ENCODE peak calls at places on chromosomes 6 and 20, in four cellular contexts. One of them, this sample, is unnamed.

GRCh38 chr6:92297101-92297500 is 1122.3 kb downstream of the EPHA7 start:
- DNase-seq in SK-N-SH: no peak
- DNase-seq in A549: no peak
- DNase-seq in H1: no peak
- DNase-seq in this sample: no peak

GRCh38 chr6:47405273-47405672 is 72.3 kb upstream of the CD2AP start:
- DNase-seq in SK-N-SH: no peak
- DNase-seq in H1: no peak
- DNase-seq in A549: no peak
- DNase-seq in this sample: peak; percentile 90

GRCh38 chr6:101747160-101747559 is 353.7 kb downstream of the GRIK2 start:
- DNase-seq in H1: no peak
- DNase-seq in A549: no peak
- DNase-seq in SK-N-SH: no peak
- DNase-seq in this sample: no peak

GRCh38 chr6:106156413-106156812 is 70.3 kb downstream of the PRDM1 start:
- DNase-seq in A549: no peak
- DNase-seq in SK-N-SH: no peak
- DNase-seq in H1: no peak
- DNase-seq in this sample: no peak

GRCh38 chr6:107811591-107812218 is 12.4 kb downstream of the SCML4 start:
- DNase-seq in H1: no peak
- DNase-seq in A549: peak; percentile 8
- DNase-seq in SK-N-SH: no peak
- DNase-seq in this sample: no peak

GRCh38 chr6:170037541-170038250 is 253.2 kb downstream of the DLL1 start:
- DNase-seq in H1: no peak
- DNase-seq in A549: no peak
- DNase-seq in SK-N-SH: no peak
- DNase-seq in this sample: peak; percentile 37

GRCh38 chr6:84908304-84908904 is 144.0 kb upstream of the TBX18 start:
- DNase-seq in A549: no peak
- DNase-seq in SK-N-SH: no peak
- DNase-seq in H1: no peak
- DNase-seq in this sample: no peak

GRCh38 chr20:43863821-43864544 is 50.7 kb upstream of the TOX2 start:
- DNase-seq in SK-N-SH: no peak
- DNase-seq in A549: no peak
- DNase-seq in H1: no peak
- DNase-seq in this sample: no peak

GRCh38 chr20:33554914-33555420 is 65.1 kb downstream of the CBFA2T2 start:
- DNase-seq in H1: no peak
- DNase-seq in A549: peak; percentile 78
- DNase-seq in SK-N-SH: no peak
- DNase-seq in this sample: no peak

GRCh38 chr20:41177636-41178035 is 40.3 kb downstream of the PLCG1 start:
- DNase-seq in A549: peak; percentile 21
- DNase-seq in SK-N-SH: no peak
- DNase-seq in H1: peak; percentile 40
- DNase-seq in this sample: peak; percentile 20

GRCh38 chr6:39777661-39778060 is 14.5 kb upstream of the DAAM2 start:
- DNase-seq in A549: no peak
- DNase-seq in H1: no peak
- DNase-seq in SK-N-SH: no peak
- DNase-seq in this sample: no peak

GRCh38 chr20:34415079-34415478 is 52.0 kb downstream of the ITCH start:
- DNase-seq in A549: no peak
- DNase-seq in SK-N-SH: no peak
- DNase-seq in H1: no peak
- DNase-seq in this sample: peak; percentile 20

GRCh38 chr6:146709036-146709622 is 110.4 kb downstream of the ADGB start:
- DNase-seq in SK-N-SH: no peak
- DNase-seq in A549: no peak
- DNase-seq in H1: no peak
- DNase-seq in this sample: no peak

GRCh38 chr20:63662813-63663189 is 4.7 kb downstream of the RTEL1 start:
- DNase-seq in SK-N-SH: no peak
- DNase-seq in H1: no peak
- DNase-seq in A549: no peak
- DNase-seq in this sample: no peak

DNA sequence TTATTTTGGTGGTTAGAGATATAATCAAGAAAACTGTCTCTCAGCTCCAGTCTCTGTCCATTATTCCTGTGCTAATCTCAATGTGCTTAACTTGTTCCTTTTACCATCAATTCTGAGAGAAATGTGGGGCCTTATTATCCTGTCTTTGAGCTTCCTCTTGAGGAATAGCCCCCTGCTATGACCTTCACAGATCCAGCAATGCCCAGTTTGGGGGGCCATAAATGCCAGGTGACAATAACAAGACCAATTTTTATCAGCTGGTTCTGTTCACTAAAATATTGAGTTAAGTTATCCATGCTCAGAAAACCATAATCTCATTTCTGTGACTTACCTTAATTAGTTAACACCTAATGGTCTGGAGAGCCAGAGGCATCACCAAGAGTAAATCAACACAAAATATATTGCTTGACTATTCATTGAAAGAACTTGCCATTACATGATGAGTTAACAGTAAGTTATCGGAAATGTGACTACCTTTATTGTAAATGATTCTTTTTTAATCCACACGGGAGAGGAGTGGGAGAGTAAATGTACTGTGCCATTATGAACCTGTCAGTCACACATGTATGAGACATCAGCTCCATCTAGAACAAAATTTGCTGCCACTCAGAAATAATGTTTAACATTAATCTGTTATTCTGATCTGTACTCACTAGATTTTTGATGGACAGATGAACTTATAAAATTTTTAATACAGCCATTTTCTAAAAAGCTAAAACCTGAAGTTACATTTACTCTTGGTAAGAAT is 149.7 kb downstream of the ID4 start:
- DNase-seq in A549: no peak
- DNase-seq in SK-N-SH: no peak
- DNase-seq in H1: no peak
- DNase-seq in this sample: no peak
- TF ChIP-seq EP300 in A549: no peak
- TF ChIP-seq EP300 in SK-N-SH: no peak
- TF ChIP-seq EP300 in H1: no peak
- TF ChIP-seq EP300 in this sample: no peak

DNA sequence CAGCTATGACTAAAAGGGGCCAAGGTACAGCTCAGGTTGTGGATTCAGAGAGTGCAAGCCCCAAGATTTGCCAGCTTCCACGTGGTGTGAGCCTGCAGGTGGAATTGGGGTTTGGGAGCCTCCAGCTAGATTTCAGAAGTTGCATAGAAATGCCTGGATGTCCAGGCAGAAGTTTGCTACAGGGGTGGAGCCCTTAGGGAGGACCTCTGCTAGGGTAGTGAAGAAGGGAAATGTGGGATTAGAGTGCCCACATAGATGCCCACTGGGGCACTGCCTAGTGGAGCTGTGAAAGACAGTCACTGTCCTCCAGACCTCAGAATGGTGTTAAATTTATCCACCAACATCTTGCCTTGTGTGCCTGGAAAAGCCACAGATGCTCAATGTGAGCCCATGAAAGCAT is 255.1 kb downstream of the BMP2 start:
- DNase-seq in H1: no peak
- DNase-seq in SK-N-SH: no peak
- DNase-seq in A549: no peak
- DNase-seq in this sample: no peak
- H3K9me3 ChIP-seq in H1: peaks cover 9% of the 10 kb centered on the region
- H3K9me3 ChIP-seq in SK-N-SH: no peaks in the 10 kb centered on the region
- H3K9me3 ChIP-seq in A549: peaks cover 14% of the 10 kb centered on the region
- H3K9me3 ChIP-seq in this sample: no peaks in the 10 kb centered on the region

GRCh38 chr6:163460307-163460782 is 45.8 kb downstream of the QKI start:
- DNase-seq in H1: no peak
- DNase-seq in SK-N-SH: no peak
- DNase-seq in A549: peak; percentile 4
- DNase-seq in this sample: no peak
- H3K4me3 ChIP-seq in H1: no peak overlapping the region
- H3K4me3 ChIP-seq in SK-N-SH: no peak overlapping the region
- H3K4me3 ChIP-seq in A549: peak overlapping the region; percentile 43
- H3K4me3 ChIP-seq in this sample: no peak overlapping the region

DNA sequence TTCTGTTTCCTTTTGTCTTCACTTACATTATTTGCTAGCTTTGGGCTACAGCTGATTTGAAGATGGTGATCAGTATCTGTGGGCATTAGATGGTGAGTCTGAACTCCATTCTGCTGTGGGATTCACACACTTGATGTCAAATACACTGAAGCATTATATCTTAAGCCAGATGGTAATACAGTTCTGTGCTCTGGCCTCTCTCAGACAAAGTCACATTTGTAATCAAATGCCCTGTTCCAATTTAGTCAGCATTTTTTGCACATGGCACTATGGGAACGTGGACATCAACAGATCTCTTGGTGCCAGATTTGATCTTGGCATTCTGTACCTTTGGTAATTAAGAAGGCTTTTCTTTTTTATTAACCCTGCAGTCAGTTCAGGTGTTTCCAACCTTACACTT is 56.0 kb downstream of the SASH1 start:
- DNase-seq in A549: no peak
- DNase-seq in SK-N-SH: no peak
- DNase-seq in H1: no peak
- DNase-seq in this sample: no peak
- TF ChIP-seq EP300 in A549: no peak
- TF ChIP-seq EP300 in SK-N-SH: no peak
- TF ChIP-seq EP300 in H1: no peak
- TF ChIP-seq EP300 in this sample: no peak

GRCh38 chr6:167707686-167708500 is 118.8 kb upstream of the AFDN start:
- DNase-seq in SK-N-SH: no peak
- DNase-seq in A549: no peak
- DNase-seq in H1: no peak
- DNase-seq in this sample: no peak
- H3K9me3 ChIP-seq in SK-N-SH: no peaks in the 10 kb centered on the region
- H3K9me3 ChIP-seq in A549: no peaks in the 10 kb centered on the region
- H3K9me3 ChIP-seq in H1: no peaks in the 10 kb centered on the region
- H3K9me3 ChIP-seq in this sample: no peaks in the 10 kb centered on the region

DNA sequence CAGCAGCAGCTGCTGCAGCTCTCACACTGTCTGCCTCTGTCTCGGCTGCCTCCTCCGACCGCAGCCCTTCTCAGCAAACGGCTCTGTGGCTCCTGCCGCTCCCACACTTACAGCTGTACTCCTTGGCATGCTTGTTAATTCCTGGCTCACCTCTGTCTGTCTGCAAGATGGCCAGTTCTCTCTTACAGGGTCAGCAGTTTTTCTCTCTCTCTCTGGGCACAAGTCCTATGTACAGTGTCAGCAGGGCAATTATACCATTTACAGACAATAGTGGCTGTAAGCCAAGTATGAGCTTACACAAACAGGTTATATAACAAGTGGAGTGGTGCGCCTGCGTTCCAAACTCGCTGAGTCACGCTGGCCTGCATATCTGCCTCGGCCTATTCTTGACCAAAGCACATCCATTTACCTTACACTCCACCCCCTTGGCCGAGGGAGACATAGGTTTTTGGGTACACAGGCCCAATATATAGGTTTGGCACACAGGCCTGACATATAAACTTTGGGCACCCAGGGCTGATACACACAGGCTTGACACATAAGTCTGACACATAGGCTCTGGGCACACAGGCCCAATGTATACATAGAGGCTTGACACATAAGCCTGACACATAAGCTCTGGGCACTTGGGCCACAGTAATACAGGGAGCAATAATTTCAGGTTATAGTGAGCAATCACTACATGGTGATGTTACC is 4.4 kb downstream of the ZKSCAN3 start:
- DNase-seq in H1: no peak
- DNase-seq in SK-N-SH: no peak
- DNase-seq in A549: no peak
- DNase-seq in this sample: peak; percentile 82
- H3K4me3 ChIP-seq in H1: no peak overlapping the region
- H3K4me3 ChIP-seq in SK-N-SH: no peak overlapping the region
- H3K4me3 ChIP-seq in A549: no peak overlapping the region
- H3K4me3 ChIP-seq in this sample: no peak overlapping the region

GRCh38 chr6:19988555-19988954 is 151.4 kb downstream of the ID4 start:
- DNase-seq in H1: no peak
- DNase-seq in A549: no peak
- DNase-seq in SK-N-SH: no peak
- DNase-seq in this sample: no peak

GRCh38 chr6:19979059-19979458 is 141.9 kb downstream of the ID4 start:
- DNase-seq in A549: no peak
- DNase-seq in SK-N-SH: no peak
- DNase-seq in H1: no peak
- DNase-seq in this sample: no peak

DNA sequence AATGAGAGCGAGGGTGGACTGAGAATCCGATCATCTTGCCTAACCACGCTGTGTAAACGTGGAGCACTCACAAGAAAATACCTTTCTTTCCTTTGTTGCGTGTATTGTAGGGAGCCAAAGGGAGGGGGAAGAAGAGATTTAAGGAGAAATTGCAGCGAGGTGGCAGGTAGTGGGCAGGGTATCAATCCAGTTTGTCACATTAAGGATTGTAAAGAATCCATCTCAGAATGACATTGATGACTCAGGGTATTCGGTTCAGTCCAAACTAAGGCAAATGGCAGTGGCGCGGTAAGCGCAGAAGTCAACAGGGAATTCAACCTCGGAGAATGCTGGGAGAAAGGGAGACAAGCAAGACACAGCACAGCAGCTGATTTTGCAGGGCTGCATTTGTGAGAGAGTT is 146.2 kb downstream of the ID4 start:
- DNase-seq in A549: no peak
- DNase-seq in SK-N-SH: no peak
- DNase-seq in H1: no peak
- DNase-seq in this sample: no peak
- TF ChIP-seq EP300 in A549: no peak
- TF ChIP-seq EP300 in SK-N-SH: no peak
- TF ChIP-seq EP300 in H1: no peak
- TF ChIP-seq EP300 in this sample: no peak

This sample was measured in transverse colon.